ENCODE peak calls at places on chromosomes 16 and 17, in eight cellular contexts. M is upper lobe of left lung, X is uterus, Z is esophagus muscularis mucosa, I is right lobe of liver, B is esophagus squamous epithelium, J is prostate gland, Y is heart left ventricle. R is an unnamed sample.

GRCh38 chr16:24977673-24978065 is 37.5 kb downstream of the ARHGAP17 start:
- DNase-seq in M (no peak), X (no peak), Z (no peak), I (no peak), B (no peak), J (no peak), Y (no peak), R (no peak)

GRCh38 chr17:38890410-38890746 is 20.5 kb downstream of the LASP1 start:
- DNase-seq in M (no peak), X (no peak), Z (no peak), I (no peak), B (no peak), J (no peak), Y (no peak), R (no peak)

GRCh38 chr16:70805787-70806186 is 4.8 kb upstream of the VAC14 start:
- DNase-seq in M (no peak), X (no peak), Z (no peak), I (no peak), B (no peak), J (no peak), Y (no peak), R (no peak)

GRCh38 chr17:67679721-67680120 is 38.0 kb upstream of the NOL11 start:
- DNase-seq in M (no peak), X (no peak), Z (no peak), I (no peak), B (no peak), J (no peak), Y (no peak), R (no peak)

GRCh38 chr17:57892146-57892819 is 42.4 kb upstream of the MRPS23 start:
- DNase-seq in M (peak; percentile 95), X (peak; percentile 84), Z (peak; percentile 98), I (peak; percentile 88), B (peak; percentile 33), J (peak; percentile 79), Y (peak; percentile 93), R (peak; percentile 90)

GRCh38 chr16:12157510-12158093 is 181.1 kb downstream of the SNX29 start:
- DNase-seq in M (no peak), X (no peak), Z (no peak), I (no peak), B (no peak), J (no peak), Y (no peak), R (no peak)

GRCh38 chr16:59394526-59394925 is 660.4 kb upstream of the GOT2 start:
- DNase-seq in M (no peak), X (no peak), Z (no peak), I (no peak), B (no peak), J (no peak), Y (no peak), R (no peak)

GRCh38 chr16:75011634-75012307 is 12.9 kb downstream of the ZNRF1 start:
- DNase-seq in M (peak; percentile 35), X (peak; percentile 60), Z (no peak), I (no peak), B (no peak), J (no peak), Y (no peak), R (peak; percentile 40)

GRCh38 chr17:82520041-82520910 is 744 bp downstream of the FOXK2 start:
- DNase-seq in M (peak; percentile 27), X (no peak), Z (no peak), I (no peak), B (no peak), J (no peak), Y (peak; percentile 66), R (no peak)

GRCh38 chr17:63419949-63420867 is 25.9 kb downstream of the CYB561 start:
- DNase-seq in M (no peak), X (no peak), Z (no peak), I (no peak), B (no peak), J (no peak), Y (no peak), R (no peak)

DNA sequence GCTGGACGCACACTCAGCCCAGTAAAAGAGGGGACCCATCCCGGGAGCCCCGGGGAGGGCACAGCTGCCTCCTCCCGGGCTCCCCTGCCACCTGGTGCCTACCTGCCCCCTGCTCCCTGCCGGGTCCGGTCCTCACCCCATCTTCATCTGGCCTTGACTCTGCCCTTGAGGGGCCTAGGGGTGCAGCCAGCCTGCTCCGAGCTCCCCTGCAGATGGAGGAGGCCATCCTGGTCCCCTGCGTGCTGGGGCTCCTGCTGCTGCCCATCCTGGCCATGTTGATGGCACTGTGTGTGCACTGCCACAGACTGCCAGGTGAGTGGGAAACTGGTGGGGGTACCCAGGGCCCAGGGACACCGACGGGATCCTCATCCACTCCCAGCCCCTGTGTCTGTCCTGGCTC is 354 bp downstream of the LAT start:
- DNase-seq in M (no peak), X (no peak), Z (no peak), I (no peak), B (no peak), J (no peak), Y (no peak), R (no peak)
- H3K36me3 ChIP-seq in M (peaks cover 87% of the 10 kb centered on the region), X (no peaks in the 10 kb centered on the region), Z (peaks cover 98% of the 10 kb centered on the region), I (peaks cover 29% of the 10 kb centered on the region), B (peaks cover 17% of the 10 kb centered on the region), J (peaks cover 9% of the 10 kb centered on the region), Y (peaks cover 22% of the 10 kb centered on the region), R (peaks cover 15% of the 10 kb centered on the region)

DNA sequence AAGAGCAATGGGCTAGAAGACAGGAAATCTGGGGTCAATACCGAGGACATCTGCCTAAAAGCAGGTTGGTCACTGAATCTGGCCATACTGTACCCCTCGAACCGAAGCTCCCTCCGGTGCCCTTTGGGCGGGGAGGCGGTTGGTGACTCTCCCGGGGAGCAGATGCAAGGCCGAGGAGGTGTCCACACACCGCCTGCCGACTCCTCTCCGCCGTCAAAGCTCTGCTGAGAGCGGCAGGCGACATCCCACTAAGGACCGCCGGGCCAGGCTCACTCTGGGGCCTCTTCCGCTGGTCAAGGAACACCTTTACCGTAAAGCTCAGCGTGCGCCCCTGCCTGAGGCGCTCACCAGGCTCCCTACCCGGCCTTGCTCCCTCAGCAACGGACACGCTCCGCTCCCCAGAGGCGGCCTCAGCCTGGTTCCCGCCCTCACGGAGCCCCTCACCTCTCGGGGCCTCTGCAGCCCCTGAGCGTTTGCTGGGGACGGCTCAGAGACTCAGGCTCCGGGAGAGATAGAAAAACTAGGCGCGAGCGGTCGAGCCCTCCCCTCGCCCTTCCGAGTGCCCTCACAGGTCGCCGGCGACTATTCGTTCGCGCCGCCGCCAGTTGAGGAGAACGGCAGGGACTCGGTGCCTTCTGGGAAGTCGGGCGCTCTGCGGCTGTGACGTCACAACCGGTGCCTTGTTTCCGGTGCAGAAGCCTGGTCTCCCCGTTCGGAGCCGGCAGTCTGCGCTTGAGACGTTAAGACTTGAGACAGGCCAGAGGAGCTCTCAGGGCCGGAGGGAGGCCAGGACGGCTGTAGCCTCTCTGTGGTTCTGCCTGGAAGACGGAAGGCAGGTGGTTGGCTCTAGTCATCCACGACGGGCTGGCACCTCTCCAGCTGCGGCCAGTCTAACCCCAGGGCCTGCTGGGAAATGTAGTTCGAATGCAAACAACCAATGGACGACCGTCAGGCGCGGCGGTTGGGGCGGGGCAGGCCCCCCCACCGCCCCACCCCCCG is at the start of gene ZNF200:
- DNase-seq in M (peak; percentile 98), X (peak; percentile 96), Z (peak; percentile 99), I (peak; percentile 98), B (peak; percentile 80), J (peak; percentile 96), Y (peak; percentile 98), R (peak; percentile 89)
- TF ChIP-seq POLR2A in M (peak; percentile 19), X (no peak), Z (peak; percentile 22), I (peak; percentile 70), B (peak; percentile 54), J (no peak), Y (no peak), R (no peak)

GRCh38 chr16:4687416-4687815 is 5.9 kb upstream of the NUDT16L1 start:
- DNase-seq in M (no peak), X (no peak), Z (no peak), I (no peak), B (no peak), J (no peak), Y (no peak), R (no peak)
- H3K36me3 ChIP-seq in M (peaks cover 78% of the 10 kb centered on the region), X (no peaks in the 10 kb centered on the region), Z (peaks cover 79% of the 10 kb centered on the region), I (peaks cover 10% of the 10 kb centered on the region), B (peaks cover 19% of the 10 kb centered on the region), J (no peaks in the 10 kb centered on the region), Y (peaks cover 16% of the 10 kb centered on the region), R (no peaks in the 10 kb centered on the region)

DNA sequence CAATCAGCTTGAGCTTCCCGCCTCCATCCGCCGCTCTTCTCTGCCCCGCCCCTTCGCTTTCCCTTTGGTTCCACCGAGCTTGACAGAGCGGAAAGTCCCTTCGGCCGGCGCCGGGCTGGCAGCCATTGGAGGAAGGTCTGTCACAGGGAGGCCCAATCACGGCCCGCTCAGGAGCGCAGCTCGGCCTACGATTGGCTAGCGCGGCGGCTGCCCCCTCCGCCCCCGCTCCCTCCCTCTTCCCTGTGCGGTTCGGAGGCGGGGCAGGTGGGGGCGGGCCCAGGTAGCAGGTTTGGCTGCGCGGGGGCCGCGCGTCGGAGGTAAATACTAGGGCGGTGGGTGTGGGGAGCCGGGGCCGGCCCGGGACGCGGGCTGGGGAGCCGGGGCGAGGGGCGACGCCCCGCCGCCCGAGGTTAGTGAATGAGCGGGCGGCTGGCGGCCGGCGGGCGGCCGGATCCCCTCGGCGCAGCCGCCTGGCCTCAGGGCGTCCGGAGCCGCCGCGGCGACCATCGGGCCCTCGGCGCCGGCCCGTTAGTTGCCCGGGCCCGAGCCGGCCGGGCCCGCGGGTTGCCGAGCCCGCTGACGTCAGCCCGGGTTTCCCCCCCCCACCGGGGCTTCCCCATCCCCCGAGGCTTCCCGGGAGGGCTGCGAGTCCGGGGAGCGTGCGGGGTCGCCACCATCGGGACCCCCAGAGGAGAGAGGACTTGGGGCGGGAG is at the start of gene CYLD:
- DNase-seq in M (peak; percentile 100), X (peak; percentile 100), Z (peak; percentile 100), I (peak; percentile 100), B (peak; percentile 98), J (peak; percentile 100), Y (peak; percentile 100), R (peak; percentile 98)
- TF ChIP-seq POLR2A in M (peak; percentile 89), X (peak; percentile 77), Z (no peak), I (peak; percentile 81), B (peak; percentile 84), J (peak; percentile 78), Y (no peak), R (peak; percentile 72)

GRCh38 chr17:76560036-76560876 is 20.4 kb downstream of the PRCD start:
- DNase-seq in M (no peak), X (no peak), Z (no peak), I (no peak), B (no peak), J (no peak), Y (no peak), R (no peak)
- H3K36me3 ChIP-seq in M (peaks cover 20% of the 10 kb centered on the region), X (no peaks in the 10 kb centered on the region), Z (peaks cover 9% of the 10 kb centered on the region), I (peaks cover 37% of the 10 kb centered on the region), B (no peaks in the 10 kb centered on the region), J (no peaks in the 10 kb centered on the region), Y (no peaks in the 10 kb centered on the region), R (no peaks in the 10 kb centered on the region)

GRCh38 chr17:48761114-48761513 is 32.6 kb upstream of the HOXB13 start:
- DNase-seq in M (no peak), X (no peak), Z (no peak), I (no peak), B (no peak), J (no peak), Y (no peak), R (no peak)

GRCh38 chr17:48756816-48757215 is 28.3 kb upstream of the HOXB13 start:
- DNase-seq in M (no peak), X (no peak), Z (no peak), I (no peak), B (no peak), J (peak; percentile 91), Y (no peak), R (no peak)

GRCh38 chr17:48760411-48760810 is 31.9 kb upstream of the HOXB13 start:
- DNase-seq in M (no peak), X (no peak), Z (no peak), I (no peak), B (no peak), J (peak; percentile 81), Y (no peak), R (no peak)

GRCh38 chr17:48757524-48757961 is 29.0 kb upstream of the HOXB13 start:
- DNase-seq in M (no peak), X (no peak), Z (no peak), I (no peak), B (no peak), J (no peak), Y (no peak), R (no peak)

GRCh38 chr17:48759288-48759687 is 30.7 kb upstream of the HOXB13 start:
- DNase-seq in M (no peak), X (no peak), Z (no peak), I (no peak), B (no peak), J (no peak), Y (no peak), R (no peak)
- TF ChIP-seq POLR2A in M (no peak), X (no peak), Z (no peak), I (no peak), B (no peak), J (no peak), Y (no peak), R (no peak)

R was measured in tibial nerve.